ENCODE peak calls at places on chromosomes 4 and X, in four cellular contexts. C, T, X and L are unnamed samples. For H3K36me3, the result is how much of the 10 kb centered on the place peaks cover.

GRCh38 chrX:68953331-68953730 is 124.5 kb downstream of the EFNB1 start:
- DNase-seq in C (no peak), T (no peak), X (no peak), L (no peak)

GRCh38 chr4:150948710-150949109 is 66.4 kb downstream of the LRBA start:
- DNase-seq in C (no peak), T (no peak), X (no peak), L (no peak)

GRCh38 chrX:40058719-40059118 is 39.0 kb downstream of the BCOR start:
- DNase-seq in C (no peak), T (no peak), X (no peak), L (no peak)

GRCh38 chr4:112140536-112140935 is 4.7 kb upstream of the FAM241A start:
- DNase-seq in C (no peak), T (no peak), X (no peak), L (no peak)

GRCh38 chr4:184641022-184641421 is 8.2 kb downstream of the CASP3 start:
- DNase-seq in C (no peak), T (no peak), X (peak), L (no peak)

GRCh38 chr4:110231869-110232268 is 33.5 kb upstream of the ELOVL6 start:
- DNase-seq in C (no peak), T (no peak), X (no peak), L (no peak)

GRCh38 chrX:152600853-152601635 is 36.7 kb upstream of the GABRQ start:
- DNase-seq in C (peak), T (no peak), X (no peak), L (no peak)

GRCh38 chr4:85783483-85783882 is 308.5 kb downstream of the ARHGAP24 start:
- DNase-seq in C (no peak), T (no peak), X (no peak), L (no peak)

GRCh38 chrX:69107231-69107739 is 58.0 kb downstream of the PJA1 start:
- DNase-seq in C (peak), T (no peak), X (no peak), L (no peak)

GRCh38 chrX:51568586-51568985 is 50.1 kb downstream of the CENPVL3 start:
- DNase-seq in C (no peak), T (no peak), X (no peak), L (no peak)

GRCh38 chrX:104359124-104359523 is 104.4 kb upstream of the ESX1 start:
- DNase-seq in C (no peak), T (no peak), X (no peak), L (no peak)

GRCh38 chr4:23934915-23935314 is 45.1 kb upstream of the PPARGC1A start:
- DNase-seq in C (no peak), T (no peak), X (no peak), L (no peak)

GRCh38 chr4:130131536-130131935 is 1035.6 kb downstream of the C4orf33 start:
- DNase-seq in C (no peak), T (no peak), X (no peak), L (no peak)

DNA sequence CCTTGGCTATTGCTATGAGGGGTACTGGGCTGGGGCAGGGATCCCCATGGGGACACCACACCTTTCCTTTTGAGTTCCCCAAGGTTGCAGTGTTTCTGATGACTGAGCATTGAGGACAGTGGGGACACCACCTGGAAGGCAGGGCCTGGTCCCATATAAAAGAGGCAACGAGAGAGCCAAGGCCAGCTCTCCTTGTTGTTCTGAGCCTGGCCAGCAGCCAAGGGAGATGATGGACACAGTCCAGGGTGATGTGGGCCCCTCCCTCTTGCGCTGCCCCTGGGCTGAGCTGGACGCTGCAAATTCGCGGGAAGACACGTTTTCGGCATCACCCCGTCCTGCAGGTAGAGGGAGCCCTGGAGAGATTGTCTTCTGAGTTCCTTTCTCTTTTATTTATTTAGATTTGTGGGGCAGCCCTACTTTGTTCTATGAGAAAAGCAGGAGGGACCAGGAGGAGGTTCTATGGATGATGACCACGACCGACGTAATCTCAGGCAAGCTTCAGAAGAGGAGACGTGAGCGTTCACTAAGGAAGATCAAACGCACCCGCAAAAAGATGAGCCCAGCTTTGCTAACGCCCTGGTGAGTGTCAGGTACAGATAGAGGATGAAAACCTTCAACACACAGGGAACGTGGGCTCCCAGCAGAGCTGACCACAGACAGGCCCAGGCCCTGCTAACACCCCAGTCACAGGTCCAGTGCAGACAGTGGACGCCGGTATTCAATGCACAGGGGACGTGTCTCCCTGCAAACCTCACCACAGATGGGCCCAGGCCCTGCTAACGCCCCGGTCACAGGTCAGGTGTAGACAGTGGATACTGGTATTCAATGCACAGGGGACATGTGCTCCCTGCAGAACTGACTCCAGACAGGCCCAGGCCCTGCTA is 97.4 kb downstream of the SHOX start:
- DNase-seq in C (peak), T (peak), X (no peak), L (peak)
- TF ChIP-seq MAX in C (no peak), T (no peak), X (no peak), L (no peak)

GRCh38 chr4:140152015-140152703 is 1.8 kb downstream of the MAML3 start:
- DNase-seq in C (peak), T (peak), X (no peak), L (peak)

GRCh38 chr4:140152760-140153418 is 1.1 kb downstream of the MAML3 start:
- DNase-seq in C (no peak), T (peak), X (no peak), L (no peak)

GRCh38 chr4:140153744-140154571 is at the start of gene MAML3:
- DNase-seq in C (peak), T (peak), X (no peak), L (peak)

GRCh38 chr4:140154572-140154891 is 548 bp upstream of the MAML3 start:
- DNase-seq in C (no peak), T (no peak), X (no peak), L (no peak)

DNA sequence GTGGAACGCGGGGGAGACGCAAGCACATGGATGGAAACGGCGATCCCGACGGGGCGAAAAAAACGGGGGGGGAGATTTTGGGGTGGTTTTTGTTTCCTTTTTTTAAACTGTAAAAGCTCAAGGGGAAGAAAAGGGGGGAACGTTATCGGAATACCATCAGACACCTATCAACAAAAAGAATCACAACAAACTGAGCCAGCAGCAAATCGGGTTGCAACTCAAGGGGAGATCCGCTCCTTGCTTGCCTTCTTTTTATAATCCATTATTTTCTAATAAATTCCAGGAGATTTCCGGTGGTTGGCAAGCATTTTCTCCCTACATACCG is 603 bp downstream of the MAML3 start:
- DNase-seq in C (no peak), T (no peak), X (no peak), L (no peak)
- TF ChIP-seq EGR1 in C (no peak), T (no peak), X (no peak), L (no peak)

GRCh38 chr4:20723463-20723862 is 23.2 kb downstream of the PACRGL start:
- DNase-seq in C (no peak), T (no peak), X (no peak), L (no peak)

GRCh38 chr4:20724915-20725314 is 24.7 kb downstream of the PACRGL start:
- DNase-seq in C (no peak), T (no peak), X (peak), L (no peak)

GRCh38 chr4:20723019-20723418 is 22.8 kb downstream of the PACRGL start:
- DNase-seq in C (no peak), T (no peak), X (no peak), L (no peak)
- H3K36me3 ChIP-seq in C (half or more), T (under half), X (under half), L (under half)

GRCh38 chr4:108398326-108398725 is 222.1 kb upstream of the RPL34 start:
- DNase-seq in C (no peak), T (no peak), X (no peak), L (no peak)

GRCh38 chr4:108400309-108400708 is 220.1 kb upstream of the RPL34 start:
- DNase-seq in C (no peak), T (no peak), X (no peak), L (no peak)

GRCh38 chr4:108397850-108398249 is 222.5 kb upstream of the RPL34 start:
- DNase-seq in C (no peak), T (no peak), X (no peak), L (no peak)

GRCh38 chr4:108399610-108400265 is 220.6 kb upstream of the RPL34 start:
- DNase-seq in C (no peak), T (no peak), X (no peak), L (no peak)

GRCh38 chr4:108398836-108399235 is 221.5 kb upstream of the RPL34 start:
- DNase-seq in C (no peak), T (no peak), X (no peak), L (no peak)
- TF ChIP-seq MAX in C (no peak), T (no peak), X (no peak), L (no peak)

GRCh38 chr4:174154455-174154854 is 129.0 kb downstream of the FBXO8 start:
- DNase-seq in C (no peak), T (no peak), X (no peak), L (no peak)
- TF ChIP-seq EGR1 in C (no peak), T (no peak), X (no peak), L (no peak)

DNA sequence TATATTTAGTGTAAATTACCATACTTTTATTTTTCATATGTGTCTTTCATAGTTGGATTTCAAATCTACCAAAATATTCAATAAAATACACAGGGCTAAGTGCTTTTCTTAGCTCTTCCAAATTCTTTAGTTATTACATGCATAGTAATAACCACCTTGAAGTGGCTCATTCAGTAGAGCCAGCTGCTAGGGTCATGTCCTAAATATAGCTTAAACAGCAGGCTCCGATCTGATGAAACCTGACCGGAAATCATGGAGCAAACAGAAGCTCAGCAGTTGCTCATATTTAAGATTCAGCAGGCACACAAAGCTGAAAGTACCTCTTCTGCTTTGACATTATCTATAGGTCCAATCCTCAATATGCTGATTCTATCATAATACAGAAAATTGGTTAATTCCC is 1470.4 kb downstream of the ADGRL3 start:
- DNase-seq in C (no peak), T (no peak), X (no peak), L (no peak)
- H3K36me3 ChIP-seq in C (under half), T (under half), X (under half), L (under half)